ENCODE peak calls at places on chromosomes 13 and 19, in five cellular contexts. One of them, this sample, is unnamed.

GRCh38 chr19:47351545-47351944 is 2.4 kb downstream of the DHX34 start:
- DNase-seq in CD4-positive, CD25-positive, alpha-beta regulatory T cell: peak
- DNase-seq in EL: peak
- DNase-seq in tibial artery: no peak
- DNase-seq in foreskin fibroblast: peak
- DNase-seq in this sample: no peak

GRCh38 chr19:16771618-16772017 is 52.0 kb downstream of the NWD1 start:
- DNase-seq in foreskin fibroblast: peak
- DNase-seq in CD4-positive, CD25-positive, alpha-beta regulatory T cell: peak
- DNase-seq in EL: peak
- DNase-seq in tibial artery: peak
- DNase-seq in this sample: no peak

GRCh38 chr19:56597696-56598095 is 2.6 kb downstream of the ZNF71 start:
- DNase-seq in tibial artery: no peak
- DNase-seq in CD4-positive, CD25-positive, alpha-beta regulatory T cell: no peak
- DNase-seq in EL: peak
- DNase-seq in foreskin fibroblast: peak
- DNase-seq in this sample: no peak

GRCh38 chr13:25420161-25420560 is 48.4 kb downstream of the ATP8A2 start:
- DNase-seq in EL: no peak
- DNase-seq in tibial artery: no peak
- DNase-seq in foreskin fibroblast: no peak
- DNase-seq in CD4-positive, CD25-positive, alpha-beta regulatory T cell: no peak
- DNase-seq in this sample: no peak

GRCh38 chr19:6736169-6736916 is 1.0 kb downstream of the GPR108 start:
- DNase-seq in EL: peak
- DNase-seq in tibial artery: peak
- DNase-seq in foreskin fibroblast: peak
- DNase-seq in CD4-positive, CD25-positive, alpha-beta regulatory T cell: peak
- DNase-seq in this sample: peak

GRCh38 chr19:1799695-1800342 is 12.3 kb downstream of the ATP8B3 start:
- DNase-seq in foreskin fibroblast: no peak
- DNase-seq in EL: no peak
- DNase-seq in CD4-positive, CD25-positive, alpha-beta regulatory T cell: no peak
- DNase-seq in tibial artery: no peak
- DNase-seq in this sample: no peak

GRCh38 chr19:43101950-43102349 is 19.4 kb upstream of the PSG2 start:
- DNase-seq in foreskin fibroblast: no peak
- DNase-seq in tibial artery: no peak
- DNase-seq in EL: no peak
- DNase-seq in CD4-positive, CD25-positive, alpha-beta regulatory T cell: no peak
- DNase-seq in this sample: no peak

GRCh38 chr13:95708390-95708774 is 31.4 kb downstream of the DNAJC3 start:
- DNase-seq in EL: no peak
- DNase-seq in foreskin fibroblast: no peak
- DNase-seq in CD4-positive, CD25-positive, alpha-beta regulatory T cell: no peak
- DNase-seq in tibial artery: no peak
- DNase-seq in this sample: no peak

GRCh38 chr13:112446867-112447266 is 70.7 kb downstream of the SPACA7 start:
- DNase-seq in foreskin fibroblast: no peak
- DNase-seq in CD4-positive, CD25-positive, alpha-beta regulatory T cell: no peak
- DNase-seq in EL: no peak
- DNase-seq in tibial artery: no peak
- DNase-seq in this sample: no peak

GRCh38 chr13:39600766-39601165 is 2.2 kb downstream of the LHFPL6 start:
- DNase-seq in EL: peak
- DNase-seq in CD4-positive, CD25-positive, alpha-beta regulatory T cell: no peak
- DNase-seq in tibial artery: peak
- DNase-seq in foreskin fibroblast: peak
- DNase-seq in this sample: no peak

GRCh38 chr13:28493740-28494536 is 990 bp downstream of the FLT1 start:
- DNase-seq in EL: no peak
- DNase-seq in CD4-positive, CD25-positive, alpha-beta regulatory T cell: no peak
- DNase-seq in tibial artery: no peak
- DNase-seq in foreskin fibroblast: peak
- DNase-seq in this sample: no peak

GRCh38 chr19:17303940-17304267 is 679 bp upstream of the ABHD8 start:
- DNase-seq in EL: no peak
- DNase-seq in tibial artery: no peak
- DNase-seq in CD4-positive, CD25-positive, alpha-beta regulatory T cell: no peak
- DNase-seq in foreskin fibroblast: peak
- DNase-seq in this sample: no peak

GRCh38 chr13:51258612-51259358 is 36.6 kb downstream of the FAM124A start:
- DNase-seq in EL: no peak
- DNase-seq in foreskin fibroblast: no peak
- DNase-seq in tibial artery: no peak
- DNase-seq in CD4-positive, CD25-positive, alpha-beta regulatory T cell: no peak
- DNase-seq in this sample: no peak

GRCh38 chr19:16326401-16327130 is 1.9 kb downstream of the KLF2 start:
- DNase-seq in tibial artery: no peak
- DNase-seq in EL: peak
- DNase-seq in CD4-positive, CD25-positive, alpha-beta regulatory T cell: peak
- DNase-seq in foreskin fibroblast: no peak
- DNase-seq in this sample: no peak

GRCh38 chr19:46785054-46785979 is 3.1 kb downstream of the SLC1A5 start:
- DNase-seq in tibial artery: no peak
- DNase-seq in EL: peak
- DNase-seq in CD4-positive, CD25-positive, alpha-beta regulatory T cell: no peak
- DNase-seq in foreskin fibroblast: peak
- DNase-seq in this sample: no peak

GRCh38 chr19:14669940-14670339 is 4.7 kb downstream of the ADGRE3 start:
- DNase-seq in CD4-positive, CD25-positive, alpha-beta regulatory T cell: no peak
- DNase-seq in EL: no peak
- DNase-seq in foreskin fibroblast: no peak
- DNase-seq in tibial artery: no peak
- DNase-seq in this sample: no peak

GRCh38 chr19:11338164-11338563 is 1.3 kb downstream of the RAB3D start:
- DNase-seq in foreskin fibroblast: no peak
- DNase-seq in EL: no peak
- DNase-seq in tibial artery: no peak
- DNase-seq in CD4-positive, CD25-positive, alpha-beta regulatory T cell: no peak
- DNase-seq in this sample: no peak

GRCh38 chr19:5891938-5892771 is 11.4 kb downstream of the NDUFA11 start:
- DNase-seq in CD4-positive, CD25-positive, alpha-beta regulatory T cell: peak
- DNase-seq in EL: peak
- DNase-seq in foreskin fibroblast: peak
- DNase-seq in tibial artery: no peak
- DNase-seq in this sample: no peak

GRCh38 chr13:79492313-79492798 is 11.4 kb downstream of the NDFIP2 start:
- DNase-seq in foreskin fibroblast: no peak
- DNase-seq in EL: peak
- DNase-seq in CD4-positive, CD25-positive, alpha-beta regulatory T cell: peak
- DNase-seq in tibial artery: no peak
- DNase-seq in this sample: no peak

GRCh38 chr13:31005066-31005465 is 72.6 kb downstream of the TEX26 start:
- DNase-seq in CD4-positive, CD25-positive, alpha-beta regulatory T cell: no peak
- DNase-seq in EL: no peak
- DNase-seq in tibial artery: no peak
- DNase-seq in foreskin fibroblast: no peak
- DNase-seq in this sample: no peak

This sample was measured in esophagus squamous epithelium.